ENCODE peak calls at places on chromosomes 6 and 20, in seven cellular contexts. B, Z, W, E, K, L and A are unnamed samples.

GRCh38 chr6:108689279-108690161 is 128.8 kb downstream of the FOXO3 start:
- DNase-seq in B (no peak), Z (no peak), W (peak), E (no peak), K (peak), L (peak), A (no peak)

GRCh38 chr6:98957440-98957839 is 9.7 kb upstream of the FBXL4 start:
- DNase-seq in B (no peak), Z (no peak), W (peak), E (peak), K (no peak), L (no peak), A (no peak)

GRCh38 chr6:30260036-30260504 is 46.9 kb upstream of the TRIM26 start:
- DNase-seq in B (peak), Z (no peak), W (no peak), E (no peak), K (no peak), L (no peak), A (no peak)

GRCh38 chr6:9116026-9116425 is 680.7 kb upstream of the SLC35B3 start:
- DNase-seq in B (no peak), Z (no peak), W (no peak), E (no peak), K (no peak), L (no peak), A (peak)

GRCh38 chr20:44467289-44467883 is 8.3 kb upstream of the TTPAL start:
- DNase-seq in B (peak), Z (no peak), W (no peak), E (no peak), K (no peak), L (peak), A (no peak)

GRCh38 chr20:23136893-23137745 is 51.0 kb upstream of the CD93 start:
- DNase-seq in B (no peak), Z (no peak), W (no peak), E (no peak), K (no peak), L (no peak), A (no peak)

GRCh38 chr6:170074435-170074834 is 216.4 kb downstream of the DLL1 start:
- DNase-seq in B (no peak), Z (no peak), W (no peak), E (no peak), K (no peak), L (no peak), A (no peak)

GRCh38 chr6:113394724-113395123 is 462.4 kb upstream of the MARCKS start:
- DNase-seq in B (no peak), Z (no peak), W (no peak), E (no peak), K (no peak), L (no peak), A (no peak)

GRCh38 chr6:44431118-44431725 is 43.7 kb downstream of the CDC5L start:
- DNase-seq in B (no peak), Z (no peak), W (peak), E (peak), K (no peak), L (no peak), A (peak)

GRCh38 chr6:80235647-80236046 is 129.2 kb downstream of the BCKDHB start:
- DNase-seq in B (no peak), Z (no peak), W (no peak), E (no peak), K (no peak), L (no peak), A (no peak)

DNA sequence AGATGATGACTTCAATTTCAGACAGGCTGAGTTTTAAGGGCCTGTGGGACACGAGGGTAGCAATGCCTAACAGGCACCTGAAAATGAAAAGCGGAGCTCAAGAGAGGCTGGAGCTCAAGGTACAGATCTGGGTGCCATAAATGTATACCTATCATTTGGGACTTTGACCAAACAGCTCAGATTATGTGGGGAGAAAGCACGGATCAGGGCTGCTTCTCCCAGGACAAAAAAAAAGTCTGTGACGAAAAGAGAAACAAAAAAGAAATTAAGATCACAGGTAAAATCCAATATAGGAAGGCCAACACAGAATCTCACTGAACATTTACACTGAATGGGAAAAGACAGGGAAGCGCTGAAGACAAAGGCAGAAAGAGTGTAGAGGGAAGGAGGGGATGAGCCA is 1.9 kb downstream of the PRELID3B start:
- DNase-seq in B (no peak), Z (no peak), W (peak), E (no peak), K (no peak), L (no peak), A (no peak)
- H3K27ac ChIP-seq in B (no peak), Z (peak), W (peak), E (no peak), K (no peak), L (peak), A (no peak)

GRCh38 chr20:20593447-20594170 is 118.8 kb downstream of the RALGAPA2 start:
- DNase-seq in B (peak), Z (peak), W (no peak), E (peak), K (no peak), L (no peak), A (peak)
- TF ChIP-seq CTCF in B (peak), Z (peak), W (no peak), E (peak), K (peak), L (peak), A (peak)

GRCh38 chr6:157215702-157216101 is 107.6 kb downstream of the TMEM242 start:
- DNase-seq in B (no peak), Z (no peak), W (no peak), E (no peak), K (no peak), L (no peak), A (no peak)
- H3K27ac ChIP-seq in B (no peak), Z (no peak), W (no peak), E (no peak), K (no peak), L (no peak), A (no peak)

GRCh38 chr20:63183422-63184146 is 32.3 kb downstream of the YTHDF1 start:
- DNase-seq in B (peak), Z (peak), W (peak), E (peak), K (no peak), L (no peak), A (peak)
- TF ChIP-seq CTCF in B (peak), Z (peak), W (peak), E (peak), K (peak), L (peak), A (peak)

DNA sequence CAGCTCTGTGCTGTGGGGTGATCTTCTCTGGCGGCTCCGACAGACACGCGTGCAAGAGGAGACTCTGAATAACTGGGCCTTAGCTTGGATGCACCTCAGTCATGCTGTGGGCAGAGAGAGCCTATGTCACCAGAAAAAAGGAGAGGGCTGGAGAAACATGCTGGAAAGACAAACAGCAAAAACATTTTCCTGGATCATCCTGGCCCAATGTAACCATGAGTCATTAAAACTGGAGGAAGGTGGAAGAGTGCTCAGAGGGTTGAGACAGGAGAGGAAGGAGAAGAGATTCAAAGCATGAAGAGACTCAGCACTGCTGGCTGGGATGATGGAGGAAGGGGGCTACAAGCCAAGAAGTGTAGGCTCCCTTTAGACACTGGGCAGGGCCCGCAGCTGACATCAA is 292.0 kb downstream of the CDH26 start:
- DNase-seq in B (no peak), Z (no peak), W (no peak), E (no peak), K (no peak), L (no peak), A (no peak)
- H3K27ac ChIP-seq in B (no peak), Z (no peak), W (no peak), E (no peak), K (no peak), L (no peak), A (no peak)

GRCh38 chr20:57047281-57048026 is 219.0 kb downstream of the BMP7 start:
- DNase-seq in B (no peak), Z (no peak), W (no peak), E (no peak), K (no peak), L (no peak), A (no peak)
- TF ChIP-seq CTCF in B (peak), Z (peak), W (no peak), E (no peak), K (no peak), L (no peak), A (no peak)